ENCODE peak calls at places on chromosomes 5 and 9, in nine cellular contexts. One of them, this sample, is unnamed.

GRCh38 chr9:97986466-97986865 is 3.3 kb downstream of the ANP32B start:
- DNase-seq in aorta: no peak
- DNase-seq in epithelial cell of prostate: no peak
- DNase-seq in heart left ventricle: no peak
- DNase-seq in progenitor cell of endocrine pancreas: no peak
- DNase-seq in NCI-H2029: no peak
- DNase-seq in AG08396: no peak
- DNase-seq in ecto neural progenitor cell: no peak
- DNase-seq in HFF-Myc: no peak
- DNase-seq in this sample: no peak

GRCh38 chr5:74766348-74766886 is 500 bp downstream of the GFM2 start:
- DNase-seq in aorta: no peak
- DNase-seq in epithelial cell of prostate: no peak
- DNase-seq in heart left ventricle: no peak
- DNase-seq in progenitor cell of endocrine pancreas: no peak
- DNase-seq in NCI-H2029: peak; percentile 17
- DNase-seq in AG08396: peak; percentile 31
- DNase-seq in ecto neural progenitor cell: no peak
- DNase-seq in HFF-Myc: no peak
- DNase-seq in this sample: no peak

GRCh38 chr5:159178978-159179377 is 30.4 kb downstream of the RNF145 start:
- DNase-seq in aorta: no peak
- DNase-seq in epithelial cell of prostate: peak; percentile 94
- DNase-seq in heart left ventricle: no peak
- DNase-seq in progenitor cell of endocrine pancreas: no peak
- DNase-seq in NCI-H2029: no peak
- DNase-seq in AG08396: peak; percentile 43
- DNase-seq in ecto neural progenitor cell: no peak
- DNase-seq in HFF-Myc: peak; percentile 90
- DNase-seq in this sample: peak; percentile 44

GRCh38 chr5:126939887-126940286 is 90.5 kb downstream of the MARCHF3 start:
- DNase-seq in aorta: no peak
- DNase-seq in epithelial cell of prostate: no peak
- DNase-seq in heart left ventricle: no peak
- DNase-seq in progenitor cell of endocrine pancreas: no peak
- DNase-seq in NCI-H2029: no peak
- DNase-seq in AG08396: no peak
- DNase-seq in ecto neural progenitor cell: no peak
- DNase-seq in HFF-Myc: no peak
- DNase-seq in this sample: no peak

GRCh38 chr5:143614831-143615230 is 197.1 kb upstream of the HMHB1 start:
- DNase-seq in aorta: no peak
- DNase-seq in epithelial cell of prostate: no peak
- DNase-seq in heart left ventricle: no peak
- DNase-seq in progenitor cell of endocrine pancreas: no peak
- DNase-seq in NCI-H2029: no peak
- DNase-seq in AG08396: no peak
- DNase-seq in ecto neural progenitor cell: peak; percentile 45
- DNase-seq in HFF-Myc: no peak
- DNase-seq in this sample: no peak

GRCh38 chr5:72147601-72148000 is 40.3 kb downstream of the MAP1B start:
- DNase-seq in aorta: no peak
- DNase-seq in epithelial cell of prostate: no peak
- DNase-seq in heart left ventricle: no peak
- DNase-seq in progenitor cell of endocrine pancreas: no peak
- DNase-seq in NCI-H2029: no peak
- DNase-seq in AG08396: no peak
- DNase-seq in ecto neural progenitor cell: no peak
- DNase-seq in HFF-Myc: no peak
- DNase-seq in this sample: no peak

GRCh38 chr5:138706655-138707480 is 46.4 kb upstream of the CTNNA1 start:
- DNase-seq in aorta: peak; percentile 72
- DNase-seq in epithelial cell of prostate: no peak
- DNase-seq in heart left ventricle: peak; percentile 56
- DNase-seq in progenitor cell of endocrine pancreas: no peak
- DNase-seq in NCI-H2029: no peak
- DNase-seq in AG08396: peak; percentile 74
- DNase-seq in ecto neural progenitor cell: no peak
- DNase-seq in HFF-Myc: no peak
- DNase-seq in this sample: no peak

GRCh38 chr5:14779975-14780374 is 91.6 kb downstream of the ANKH start:
- DNase-seq in aorta: no peak
- DNase-seq in epithelial cell of prostate: no peak
- DNase-seq in heart left ventricle: no peak
- DNase-seq in progenitor cell of endocrine pancreas: no peak
- DNase-seq in NCI-H2029: no peak
- DNase-seq in AG08396: no peak
- DNase-seq in ecto neural progenitor cell: no peak
- DNase-seq in HFF-Myc: no peak
- DNase-seq in this sample: no peak

GRCh38 chr5:38783011-38783551 is 62.7 kb upstream of the OSMR start:
- DNase-seq in aorta: no peak
- DNase-seq in epithelial cell of prostate: peak; percentile 36
- DNase-seq in heart left ventricle: no peak
- DNase-seq in progenitor cell of endocrine pancreas: no peak
- DNase-seq in NCI-H2029: peak; percentile 97
- DNase-seq in AG08396: peak; percentile 80
- DNase-seq in ecto neural progenitor cell: no peak
- DNase-seq in HFF-Myc: peak; percentile 92
- DNase-seq in this sample: no peak

GRCh38 chr5:96338624-96339023 is 94.4 kb downstream of the PCSK1 start:
- DNase-seq in aorta: peak; percentile 63
- DNase-seq in epithelial cell of prostate: no peak
- DNase-seq in heart left ventricle: peak; percentile 62
- DNase-seq in progenitor cell of endocrine pancreas: no peak
- DNase-seq in NCI-H2029: no peak
- DNase-seq in AG08396: no peak
- DNase-seq in ecto neural progenitor cell: no peak
- DNase-seq in HFF-Myc: no peak
- DNase-seq in this sample: no peak

GRCh38 chr5:152542741-152543140 is 137.7 kb upstream of the NMUR2 start:
- DNase-seq in aorta: no peak
- DNase-seq in epithelial cell of prostate: no peak
- DNase-seq in heart left ventricle: no peak
- DNase-seq in progenitor cell of endocrine pancreas: peak; percentile 33
- DNase-seq in NCI-H2029: no peak
- DNase-seq in AG08396: no peak
- DNase-seq in ecto neural progenitor cell: peak; percentile 65
- DNase-seq in HFF-Myc: no peak
- DNase-seq in this sample: no peak

GRCh38 chr9:74557577-74557976 is 60.4 kb downstream of the RORB start:
- DNase-seq in aorta: no peak
- DNase-seq in epithelial cell of prostate: no peak
- DNase-seq in heart left ventricle: no peak
- DNase-seq in progenitor cell of endocrine pancreas: no peak
- DNase-seq in NCI-H2029: no peak
- DNase-seq in AG08396: no peak
- DNase-seq in ecto neural progenitor cell: no peak
- DNase-seq in HFF-Myc: no peak
- DNase-seq in this sample: no peak

GRCh38 chr5:111411321-111411720 is 101.0 kb downstream of the STARD4 start:
- DNase-seq in aorta: no peak
- DNase-seq in epithelial cell of prostate: no peak
- DNase-seq in heart left ventricle: no peak
- DNase-seq in progenitor cell of endocrine pancreas: no peak
- DNase-seq in NCI-H2029: no peak
- DNase-seq in AG08396: no peak
- DNase-seq in ecto neural progenitor cell: no peak
- DNase-seq in HFF-Myc: no peak
- DNase-seq in this sample: no peak

GRCh38 chr9:81552571-81552970 is 136.8 kb downstream of the TLE1 start:
- DNase-seq in aorta: no peak
- DNase-seq in epithelial cell of prostate: no peak
- DNase-seq in heart left ventricle: no peak
- DNase-seq in progenitor cell of endocrine pancreas: no peak
- DNase-seq in NCI-H2029: no peak
- DNase-seq in AG08396: no peak
- DNase-seq in ecto neural progenitor cell: no peak
- DNase-seq in HFF-Myc: no peak
- DNase-seq in this sample: no peak

GRCh38 chr5:72511371-72512178 is 4.4 kb upstream of the ZNF366 start:
- DNase-seq in aorta: no peak
- DNase-seq in epithelial cell of prostate: no peak
- DNase-seq in heart left ventricle: no peak
- DNase-seq in progenitor cell of endocrine pancreas: no peak
- DNase-seq in NCI-H2029: no peak
- DNase-seq in AG08396: no peak
- DNase-seq in ecto neural progenitor cell: no peak
- DNase-seq in HFF-Myc: no peak
- DNase-seq in this sample: no peak

GRCh38 chr5:176716320-176716719 is 69.0 kb downstream of the TSPAN17 start:
- DNase-seq in aorta: no peak
- DNase-seq in epithelial cell of prostate: peak; percentile 33
- DNase-seq in heart left ventricle: no peak
- DNase-seq in progenitor cell of endocrine pancreas: no peak
- DNase-seq in NCI-H2029: peak; percentile 84
- DNase-seq in AG08396: peak; percentile 59
- DNase-seq in ecto neural progenitor cell: no peak
- DNase-seq in HFF-Myc: peak; percentile 75
- DNase-seq in this sample: no peak